ENCODE peak calls at places on chromosome 3, in six cellular contexts. S is A549, O is body of pancreas, K is heart left ventricle, G is keratinocyte, Q is right cardiac atrium. W is an unnamed sample.

GRCh38 chr3:135008326-135008725 is 213.3 kb downstream of the EPHB1 start:
- DNase-seq in K (no peak), G (no peak), O (no peak), Q (no peak), S (no peak), W (no peak)

GRCh38 chr3:50577348-50577747 is 8.0 kb downstream of the HEMK1 start:
- DNase-seq in Q (no peak), K (no peak), G (no peak), O (no peak), S (no peak), W (no peak)

GRCh38 chr3:23748398-23749110 is 57.2 kb upstream of the UBE2E1 start:
- DNase-seq in O (no peak), Q (no peak), S (peak; percentile 79), K (no peak), G (no peak), W (no peak)

GRCh38 chr3:53495518-53496501 is 1.4 kb downstream of the CACNA1D start:
- DNase-seq in G (no peak), Q (peak; percentile 60), O (peak; percentile 38), S (no peak), K (no peak), W (peak; percentile 12)

GRCh38 chr3:94115482-94115881 is 52.6 kb downstream of the NSUN3 start:
- DNase-seq in Q (no peak), K (no peak), O (no peak), G (no peak), S (peak; percentile 32), W (no peak)

GRCh38 chr3:23746473-23746872 is 59.3 kb upstream of the UBE2E1 start:
- DNase-seq in G (no peak), K (no peak), O (no peak), Q (no peak), S (no peak), W (no peak)

GRCh38 chr3:50620420-50620819 is 3.5 kb downstream of the MAPKAPK3 start:
- DNase-seq in S (no peak), G (no peak), Q (no peak), K (no peak), O (no peak), W (no peak)

GRCh38 chr3:185225523-185225922 is 28.3 kb downstream of the EHHADH start:
- DNase-seq in Q (no peak), S (no peak), O (no peak), K (no peak), G (no peak), W (no peak)

GRCh38 chr3:8777201-8777977 is 8.0 kb upstream of the OXTR start:
- DNase-seq in O (no peak), Q (no peak), K (no peak), S (no peak), G (no peak), W (no peak)

GRCh38 chr3:60065227-60065868 is 1015.5 kb upstream of the CFAP20DC start:
- DNase-seq in G (no peak), Q (no peak), S (no peak), O (no peak), K (no peak), W (no peak)

GRCh38 chr3:65946438-65946837 is 92.3 kb downstream of the MAGI1 start:
- DNase-seq in Q (peak; percentile 65), K (peak; percentile 44), S (no peak), G (no peak), O (no peak), W (no peak)

GRCh38 chr3:179149239-179149887 is 1.2 kb downstream of the PIK3CA start:
- DNase-seq in Q (no peak), K (peak; percentile 30), O (peak; percentile 28), S (peak; percentile 22), G (no peak), W (peak; percentile 41)

GRCh38 chr3:70979983-70980645 is 603.4 kb downstream of the FOXP1 start:
- DNase-seq in K (no peak), O (no peak), S (no peak), G (no peak), Q (no peak), W (no peak)

GRCh38 chr3:116444819-116445290 is 432 bp downstream of the LSAMP start:
- DNase-seq in O (no peak), G (no peak), Q (peak; percentile 57), K (no peak), S (no peak), W (no peak)

GRCh38 chr3:116442331-116443021 is 2.8 kb downstream of the LSAMP start:
- DNase-seq in K (no peak), G (no peak), O (no peak), S (no peak), Q (no peak), W (no peak)

GRCh38 chr3:116444099-116444700 is 1.1 kb downstream of the LSAMP start:
- DNase-seq in O (no peak), S (no peak), K (no peak), G (no peak), Q (no peak), W (no peak)

GRCh38 chr3:116441652-116442051 is 3.6 kb downstream of the LSAMP start:
- DNase-seq in K (no peak), Q (no peak), O (no peak), G (no peak), S (no peak), W (no peak)

DNA sequence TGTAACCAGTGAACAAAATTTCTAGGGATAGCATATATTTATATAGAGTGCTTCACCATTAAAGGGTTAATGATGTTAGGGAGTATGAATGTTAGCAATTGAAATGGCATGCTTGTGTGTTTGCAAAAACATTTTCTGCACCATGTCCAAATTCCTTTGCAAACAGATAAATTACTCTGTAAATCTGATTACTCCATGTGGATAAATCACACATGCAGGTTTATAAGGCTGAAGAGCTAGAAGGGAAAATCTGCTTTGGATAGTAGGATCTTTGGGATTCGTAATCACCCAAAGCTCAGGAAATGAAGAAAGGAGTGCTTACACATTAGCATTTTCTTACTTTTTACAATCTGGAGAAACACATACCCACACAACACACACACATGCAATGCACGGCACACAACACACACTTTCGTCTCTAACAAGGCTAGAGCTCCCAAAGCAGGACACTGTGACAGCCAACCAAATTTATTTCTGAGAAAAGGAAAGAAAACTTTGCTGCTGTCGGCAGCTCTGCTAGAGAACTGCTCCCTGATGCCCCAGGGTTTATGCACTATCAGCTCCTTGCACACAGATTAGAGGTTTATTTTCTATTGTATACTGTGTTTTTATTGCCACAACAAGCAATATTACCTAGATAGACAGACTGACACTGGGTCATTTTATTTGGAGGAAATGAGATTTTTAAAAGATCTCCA is 2.0 kb downstream of the LSAMP start:
- DNase-seq in G (no peak), Q (no peak), K (no peak), S (no peak), O (no peak), W (no peak)
- H3K4me3 ChIP-seq in G (no peak overlapping the region), Q (peak overlapping the region; percentile 7), K (peak overlapping the region; percentile 53), S (no peak overlapping the region), O (no peak overlapping the region), W (no peak overlapping the region)

GRCh38 chr3:196645917-196646735 is 6.6 kb downstream of the NRROS start:
- DNase-seq in S (no peak), K (no peak), O (no peak), Q (no peak), G (no peak), W (no peak)

GRCh38 chr3:196641278-196642058 is 2.0 kb downstream of the NRROS start:
- DNase-seq in K (no peak), O (no peak), S (no peak), Q (no peak), G (no peak), W (peak; percentile 60)

GRCh38 chr3:196645091-196645490 is 5.6 kb downstream of the NRROS start:
- DNase-seq in G (no peak), O (no peak), Q (no peak), K (no peak), S (no peak), W (no peak)

GRCh38 chr3:196643201-196643749 is 3.8 kb downstream of the NRROS start:
- DNase-seq in O (no peak), K (no peak), Q (no peak), S (no peak), G (no peak), W (peak; percentile 88)

DNA sequence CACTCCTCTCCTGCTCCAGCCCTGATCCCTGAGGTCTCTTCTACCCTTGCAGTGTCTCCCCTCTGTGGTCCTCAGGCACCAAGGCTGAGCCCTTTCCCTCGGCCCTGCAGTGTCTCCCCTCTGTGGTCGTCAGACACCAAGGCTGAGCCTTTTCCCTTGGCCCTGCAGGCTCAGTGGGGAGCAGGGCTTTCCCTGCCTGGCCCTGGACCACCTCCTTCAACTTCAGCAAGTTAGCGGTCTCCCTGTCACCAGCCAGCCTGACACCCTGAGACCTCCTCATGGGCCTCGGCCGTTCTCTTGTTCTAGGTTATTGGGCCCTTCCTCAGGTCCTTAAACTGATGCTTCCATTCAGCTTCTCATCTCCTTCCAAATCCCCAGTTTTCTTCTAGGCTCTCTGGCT is 4.3 kb downstream of the NRROS start:
- DNase-seq in Q (no peak), G (no peak), S (no peak), O (no peak), K (no peak), W (no peak)
- H3K4me3 ChIP-seq in Q (no peak overlapping the region), G (no peak overlapping the region), S (no peak overlapping the region), O (no peak overlapping the region), K (no peak overlapping the region), W (no peak overlapping the region)

GRCh38 chr3:11224870-11225251 is 47.3 kb upstream of the ATG7 start:
- DNase-seq in S (no peak), O (no peak), K (no peak), Q (no peak), G (no peak), W (no peak)
- H3K4me3 ChIP-seq in S (peak overlapping the region; percentile 64), O (no peak overlapping the region), K (no peak overlapping the region), Q (no peak overlapping the region), G (peak overlapping the region; percentile 40), W (no peak overlapping the region)

DNA sequence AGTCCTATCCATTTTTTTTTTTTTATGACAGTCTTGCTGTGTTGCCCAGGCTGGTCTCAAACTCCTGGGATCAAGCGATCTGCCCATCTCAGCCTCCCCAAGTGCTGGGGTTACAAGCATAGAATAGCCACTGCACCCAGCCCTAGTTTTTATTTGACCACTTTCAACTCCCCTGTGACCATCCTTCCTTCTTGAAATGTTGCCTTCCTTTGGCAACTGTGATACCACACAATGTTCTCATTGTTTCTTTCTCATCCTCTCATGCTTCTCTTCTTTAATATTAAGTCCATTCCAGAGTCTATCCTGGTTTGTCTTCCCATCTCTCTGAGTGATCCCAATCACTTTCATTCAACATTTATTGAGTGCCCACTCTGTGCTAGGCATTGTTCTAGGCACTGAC is 7.9 kb upstream of the GPD1L start:
- DNase-seq in K (no peak), O (no peak), S (no peak), Q (no peak), G (no peak), W (no peak)
- H3K4me3 ChIP-seq in K (no peak overlapping the region), O (no peak overlapping the region), S (no peak overlapping the region), Q (no peak overlapping the region), G (no peak overlapping the region), W (no peak overlapping the region)

GRCh38 chr3:69357196-69357595 is 28.7 kb downstream of the FRMD4B start:
- DNase-seq in K (no peak), G (no peak), S (no peak), O (no peak), Q (no peak), W (no peak)

GRCh38 chr3:69353492-69353891 is 32.4 kb downstream of the FRMD4B start:
- DNase-seq in O (no peak), Q (peak; percentile 80), K (peak; percentile 47), S (no peak), G (no peak), W (no peak)

GRCh38 chr3:69354948-69355347 is 30.9 kb downstream of the FRMD4B start:
- DNase-seq in S (no peak), Q (no peak), G (peak; percentile 19), O (no peak), K (no peak), W (no peak)

GRCh38 chr3:69352305-69353087 is 33.4 kb downstream of the FRMD4B start:
- DNase-seq in K (no peak), O (no peak), G (no peak), S (no peak), Q (no peak), W (no peak)

GRCh38 chr3:69353088-69353478 is 32.8 kb downstream of the FRMD4B start:
- DNase-seq in Q (no peak), S (no peak), O (no peak), K (no peak), G (no peak), W (no peak)
- H3K4me3 ChIP-seq in Q (peak overlapping the region; percentile 47), S (no peak overlapping the region), O (no peak overlapping the region), K (peak overlapping the region; percentile 57), G (no peak overlapping the region), W (no peak overlapping the region)

W was measured in GM06990.